ENCODE peak calls at places on chromosomes 1 and 21, in ten cellular contexts. H is body of pancreas, A is IMR-90, B is GM06990, K is right lobe of liver, C is testis, T is heart left ventricle, J is psoas muscle, P is gastrocnemius medialis, X is colonic mucosa. G is an unnamed sample. For H3K36me3, the result is how much of the 10 kb centered on the place peaks cover.

GRCh38 chr21:46439906-46440305 is 18.8 kb upstream of the DIP2A start:
- DNase-seq in H (no peak), A (no peak), B (no peak), K (no peak), C (no peak), T (no peak), J (peak), P (no peak), X (no peak), G (no peak)

GRCh38 chr1:200904772-200905171 is 10.1 kb downstream of the INAVA start:
- DNase-seq in H (no peak), A (no peak), B (no peak), K (no peak), C (no peak), T (no peak), J (no peak), P (no peak), X (no peak), G (no peak)

GRCh38 chr1:154698320-154699096 is 90.5 kb upstream of the ADAR start:
- DNase-seq in H (peak), A (no peak), B (no peak), K (peak), C (no peak), T (no peak), J (peak), P (peak), X (no peak), G (no peak)

GRCh38 chr1:92910081-92910480 is 51.2 kb downstream of the DIPK1A start:
- DNase-seq in H (no peak), A (no peak), B (no peak), K (no peak), C (no peak), T (no peak), J (no peak), P (no peak), X (no peak), G (no peak)

GRCh38 chr21:36355071-36355680 is 30.0 kb upstream of the CHAF1B start:
- DNase-seq in H (no peak), A (no peak), B (no peak), K (no peak), C (no peak), T (no peak), J (no peak), P (no peak), X (no peak), G (no peak)

GRCh38 chr1:39250460-39251240 is 46.2 kb downstream of the MACF1 start:
- DNase-seq in H (no peak), A (peak), B (no peak), K (no peak), C (no peak), T (no peak), J (no peak), P (no peak), X (no peak), G (no peak)

GRCh38 chr1:168234846-168235547 is 9.2 kb downstream of the SFT2D2 start:
- DNase-seq in H (no peak), A (peak), B (no peak), K (no peak), C (no peak), T (no peak), J (no peak), P (no peak), X (no peak), G (peak)

GRCh38 chr1:174995121-174995520 is 4.6 kb upstream of the CACYBP start:
- DNase-seq in H (no peak), A (peak), B (no peak), K (no peak), C (no peak), T (no peak), J (no peak), P (no peak), X (no peak), G (no peak)

GRCh38 chr1:157178490-157178889 is 40.3 kb upstream of the ETV3 start:
- DNase-seq in H (no peak), A (no peak), B (no peak), K (no peak), C (no peak), T (no peak), J (no peak), P (no peak), X (no peak), G (no peak)

GRCh38 chr1:41518471-41518870 is 34.0 kb upstream of the EDN2 start:
- DNase-seq in H (peak), A (no peak), B (no peak), K (no peak), C (no peak), T (no peak), J (peak), P (no peak), X (no peak), G (no peak)

GRCh38 chr1:209895709-209896108 is 42.3 kb upstream of the SYT14 start:
- DNase-seq in H (no peak), A (peak), B (no peak), K (no peak), C (no peak), T (no peak), J (no peak), P (no peak), X (no peak), G (no peak)

GRCh38 chr1:160149235-160149634 is 2.2 kb upstream of the ATP1A4 start:
- DNase-seq in H (no peak), A (peak), B (no peak), K (no peak), C (no peak), T (no peak), J (no peak), P (no peak), X (no peak), G (no peak)

GRCh38 chr1:238152119-238152518 is 261.4 kb upstream of the ZP4 start:
- DNase-seq in H (no peak), A (no peak), B (no peak), K (no peak), C (no peak), T (no peak), J (no peak), P (no peak), X (no peak), G (no peak)

GRCh38 chr1:51690285-51690961 is 73.5 kb downstream of the OSBPL9 start:
- DNase-seq in H (no peak), A (peak), B (no peak), K (peak), C (no peak), T (no peak), J (no peak), P (no peak), X (no peak), G (no peak)

GRCh38 chr1:206911064-206911663 is 10.6 kb downstream of the FCMR start:
- DNase-seq in H (peak), A (peak), B (no peak), K (no peak), C (peak), T (no peak), J (no peak), P (peak), X (no peak), G (no peak)

GRCh38 chr1:208041505-208041904 is 130.6 kb upstream of the CD34 start:
- DNase-seq in H (no peak), A (no peak), B (no peak), K (no peak), C (no peak), T (no peak), J (no peak), P (no peak), X (no peak), G (no peak)
- H3K36me3 ChIP-seq in H (under half), A (under half), B (under half), K (under half), C (under half), T (under half), J (under half), P (half or more), X (under half), G (under half)

GRCh38 chr1:91889717-91890459 is 3.9 kb upstream of the TGFBR3 start:
- DNase-seq in H (no peak), A (peak), B (no peak), K (no peak), C (no peak), T (no peak), J (no peak), P (no peak), X (no peak), G (no peak)
- TF ChIP-seq CTCF in H (no peak), A (no peak), B (no peak), K (no peak), C (no peak), T (no peak), J (no peak), P (no peak), X (no peak), G (no peak)

DNA sequence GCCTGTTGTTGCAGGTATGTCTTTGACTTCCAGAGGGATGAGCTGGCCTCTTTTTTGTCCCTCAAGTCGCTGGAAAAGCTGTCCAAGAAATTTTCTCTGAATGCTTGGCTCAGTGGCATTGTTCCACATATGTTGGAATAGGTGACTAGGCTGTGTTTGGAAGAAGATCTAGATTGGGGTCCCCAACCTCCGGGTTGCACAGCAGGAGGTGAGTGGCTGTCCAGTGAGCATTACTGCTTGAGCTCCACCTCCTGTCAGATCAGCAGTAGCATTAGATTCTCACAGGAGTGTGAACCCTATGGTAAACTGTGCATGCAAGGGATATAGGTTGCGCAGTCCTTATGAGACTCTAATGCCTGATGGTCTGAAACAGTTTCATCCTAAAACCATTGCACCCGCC is 18.1 kb downstream of the BACH1 start:
- DNase-seq in H (no peak), A (no peak), B (no peak), K (no peak), C (no peak), T (no peak), J (no peak), P (no peak), X (no peak), G (no peak)
- H3K36me3 ChIP-seq in H (under half), A (under half), B (under half), K (under half), C (under half), T (under half), J (under half), P (under half), X (under half), G (under half)

GRCh38 chr1:100881687-100882086 is 13.0 kb downstream of the EXTL2 start:
- DNase-seq in H (no peak), A (no peak), B (no peak), K (no peak), C (no peak), T (no peak), J (no peak), P (no peak), X (no peak), G (no peak)

GRCh38 chr1:100882622-100883186 is 11.9 kb downstream of the EXTL2 start:
- DNase-seq in H (no peak), A (no peak), B (no peak), K (no peak), C (no peak), T (no peak), J (peak), P (no peak), X (no peak), G (no peak)

GRCh38 chr1:100879422-100879821 is 15.2 kb downstream of the EXTL2 start:
- DNase-seq in H (no peak), A (no peak), B (no peak), K (no peak), C (no peak), T (no peak), J (no peak), P (no peak), X (no peak), G (no peak)

DNA sequence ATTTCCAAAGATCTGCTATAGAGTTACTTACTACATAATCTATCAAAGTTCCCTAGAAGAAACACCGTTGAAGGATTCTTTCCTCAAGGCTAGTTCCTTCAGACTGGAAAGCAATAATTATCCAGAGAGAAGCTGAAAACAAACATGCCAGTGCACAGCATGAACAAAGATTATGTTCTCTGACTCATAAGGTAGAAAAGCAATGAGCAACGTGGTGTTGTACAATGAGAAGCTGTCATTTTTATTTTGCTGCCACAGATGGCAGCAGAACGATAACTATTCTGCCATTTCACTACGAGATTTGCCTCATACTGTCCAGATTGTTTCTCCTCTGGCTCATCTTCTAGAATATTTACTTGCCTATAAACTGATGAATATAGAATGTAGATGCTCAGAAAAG is 10.7 kb downstream of the EXTL2 start:
- DNase-seq in H (no peak), A (peak), B (no peak), K (no peak), C (no peak), T (no peak), J (no peak), P (no peak), X (no peak), G (no peak)
- TF ChIP-seq CTCF in H (no peak), A (peak), B (no peak), K (no peak), C (no peak), T (no peak), J (no peak), P (no peak), X (no peak), G (no peak)

GRCh38 chr1:16447641-16448040 is 7.1 kb downstream of the NECAP2 start:
- DNase-seq in H (no peak), A (no peak), B (no peak), K (no peak), C (no peak), T (no peak), J (no peak), P (no peak), X (no peak), G (no peak)

GRCh38 chr1:16446116-16446515 is 5.6 kb downstream of the NECAP2 start:
- DNase-seq in H (no peak), A (no peak), B (no peak), K (no peak), C (no peak), T (no peak), J (no peak), P (no peak), X (no peak), G (no peak)

GRCh38 chr1:16442941-16443340 is 2.4 kb downstream of the NECAP2 start:
- DNase-seq in H (no peak), A (no peak), B (no peak), K (no peak), C (no peak), T (no peak), J (no peak), P (no peak), X (no peak), G (no peak)

GRCh38 chr1:16443975-16444745 is 3.6 kb downstream of the NECAP2 start:
- DNase-seq in H (no peak), A (no peak), B (no peak), K (no peak), C (peak), T (no peak), J (no peak), P (no peak), X (no peak), G (no peak)

DNA sequence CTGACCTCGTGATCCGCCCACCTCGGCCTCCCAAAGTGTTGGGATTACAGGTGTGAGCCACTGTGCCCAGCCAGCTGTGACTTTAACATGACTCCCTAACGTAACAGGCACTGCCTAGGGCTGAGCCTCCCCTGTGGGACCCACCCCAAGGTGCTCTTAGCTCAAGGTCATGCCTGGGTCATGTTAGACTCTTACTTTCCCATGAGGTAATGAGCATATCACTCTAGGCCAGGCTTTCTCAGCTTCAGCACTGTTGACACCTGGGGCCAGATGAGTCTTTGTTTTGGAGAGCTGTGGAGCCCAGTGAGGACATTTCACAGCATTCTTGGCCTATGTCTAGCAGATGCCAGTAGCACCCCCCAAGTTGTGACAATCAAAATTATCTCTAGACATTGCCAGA is 4.5 kb downstream of the NECAP2 start:
- DNase-seq in H (no peak), A (no peak), B (no peak), K (no peak), C (no peak), T (no peak), J (no peak), P (no peak), X (no peak), G (no peak)
- H3K36me3 ChIP-seq in H (under half), A (half or more), B (under half), K (under half), C (under half), T (under half), J (under half), P (under half), X (under half), G (under half)

G was measured in BE2C.